ENCODE peak calls at places on chromosomes 4 and X, in seven cellular contexts. T, D, K, L, I, C and A are unnamed samples.

GRCh38 chr4:24235609-24236008 is 345.8 kb upstream of the PPARGC1A start:
- DNase-seq in L (no peak), I (no peak), K (no peak), T (no peak), C (no peak), D (no peak), A (no peak)

GRCh38 chr4:108716340-108716739 is 46.5 kb downstream of the ETNPPL start:
- DNase-seq in K (no peak), I (no peak), C (no peak), T (no peak), L (no peak), D (no peak), A (no peak)

GRCh38 chrX:131747173-131747572 is 203.3 kb downstream of the OR13H1 start:
- DNase-seq in K (no peak), D (no peak), T (no peak), I (no peak), C (peak), L (no peak), A (no peak)

GRCh38 chr4:134885436-134885835 is 683.8 kb upstream of the PABPC4L start:
- DNase-seq in D (no peak), L (no peak), I (no peak), C (no peak), K (no peak), T (no peak), A (no peak)

GRCh38 chr4:168766537-168767316 is 243.3 kb downstream of the CBR4 start:
- DNase-seq in T (no peak), D (no peak), C (no peak), K (no peak), L (no peak), I (no peak), A (no peak)

GRCh38 chr4:154781126-154781982 is at the start of gene RBM46:
- DNase-seq in K (no peak), L (no peak), T (no peak), D (peak), I (no peak), C (no peak), A (no peak)

GRCh38 chrX:989959-990510 is 222.4 kb downstream of the CRLF2 start:
- DNase-seq in I (no peak), C (peak), L (no peak), K (no peak), T (no peak), D (no peak), A (peak)

GRCh38 chr4:244471-244870 is 60.8 kb downstream of the ZNF732 start:
- DNase-seq in L (no peak), T (peak), D (peak), K (no peak), I (peak), C (no peak), A (no peak)

GRCh38 chr4:82594466-82594865 is 32.7 kb upstream of the TMEM150C start:
- DNase-seq in T (no peak), L (no peak), K (no peak), C (no peak), I (no peak), D (no peak), A (no peak)

GRCh38 chr4:6371271-6371670 is 101.1 kb downstream of the PPP2R2C start:
- DNase-seq in T (no peak), I (no peak), L (no peak), K (no peak), D (no peak), C (no peak), A (no peak)

GRCh38 chrX:11531226-11531625 is 134.5 kb downstream of the ARHGAP6 start:
- DNase-seq in D (no peak), L (no peak), C (no peak), K (no peak), I (no peak), T (no peak), A (no peak)

GRCh38 chr4:186724048-186724860 is 598 bp upstream of the FAT1 start:
- DNase-seq in I (no peak), C (peak), K (peak), T (no peak), L (peak), D (peak), A (no peak)

GRCh38 chrX:153469811-153470410 is 465 bp downstream of the HAUS7 start:
- DNase-seq in K (peak), C (no peak), D (peak), T (no peak), I (no peak), L (no peak), A (peak)

GRCh38 chr4:66893807-66894206 is 651.5 kb downstream of the CENPC start:
- DNase-seq in K (no peak), T (no peak), D (no peak), I (no peak), L (no peak), C (no peak), A (no peak)

GRCh38 chrX:33336783-33337182 is 125.4 kb upstream of the DMD start:
- DNase-seq in K (no peak), T (no peak), C (peak), L (no peak), I (no peak), D (no peak), A (no peak)

GRCh38 chr4:128424524-128425195 is 137.0 kb upstream of the PGRMC2 start:
- DNase-seq in L (no peak), D (no peak), K (no peak), I (no peak), T (no peak), C (no peak), A (no peak)

GRCh38 chr4:30754021-30754420 is 33.9 kb downstream of the PCDH7 start:
- DNase-seq in T (no peak), C (no peak), D (no peak), L (no peak), K (no peak), I (no peak), A (no peak)

GRCh38 chrX:86369847-86370630 is 221.8 kb downstream of the DACH2 start:
- DNase-seq in I (no peak), T (no peak), C (no peak), K (no peak), L (no peak), D (no peak), A (no peak)

GRCh38 chrX:19611636-19612376 is 96.5 kb upstream of the MAP3K15 start:
- DNase-seq in K (no peak), T (no peak), D (no peak), L (no peak), C (no peak), I (no peak), A (no peak)

GRCh38 chr4:85700362-85700761 is 225.4 kb downstream of the ARHGAP24 start:
- DNase-seq in C (no peak), L (no peak), K (no peak), I (no peak), D (no peak), T (no peak), A (no peak)

GRCh38 chrX:47863187-47863586 is 26.5 kb downstream of the ZNF81 start:
- DNase-seq in K (no peak), C (no peak), L (no peak), I (no peak), D (no peak), T (no peak), A (no peak)

GRCh38 chrX:108178099-108178498 is 86.5 kb downstream of the ATG4A start:
- DNase-seq in K (no peak), C (no peak), L (no peak), T (no peak), I (no peak), D (no peak), A (no peak)

GRCh38 chrX:22634751-22635150 is 362.0 kb downstream of the CBLL2 start:
- DNase-seq in T (no peak), D (no peak), K (no peak), C (no peak), L (no peak), I (no peak), A (no peak)

GRCh38 chr4:137825505-137825904 is 293.2 kb upstream of the PCDH18 start:
- DNase-seq in I (no peak), D (no peak), T (no peak), L (no peak), K (no peak), C (no peak), A (no peak)

GRCh38 chr4:39255266-39255665 is 72.9 kb downstream of the WDR19 start:
- DNase-seq in K (no peak), D (peak), C (no peak), L (no peak), T (no peak), I (no peak), A (no peak)

GRCh38 chr4:113708250-113708649 is 53.3 kb downstream of the CAMK2D start:
- DNase-seq in C (no peak), K (no peak), T (no peak), D (no peak), I (no peak), L (no peak), A (peak)

GRCh38 chr4:73883306-73883705 is 14.1 kb downstream of the CXCL1 start:
- DNase-seq in I (no peak), L (no peak), T (no peak), D (no peak), C (no peak), K (no peak), A (no peak)